ENCODE peak calls at places on chromosome 5, in seven cellular contexts. H is SK-N-SH, B is GM12878, Q is K562, D is transverse colon, C is stomach, X is upper lobe of left lung. W is an unnamed sample.

GRCh38 chr5:172450453-172450852 is 3.9 kb downstream of the SH3PXD2B start:
- DNase-seq in H (no peak), B (no peak), Q (no peak), D (no peak), C (no peak), X (peak; percentile 10), W (no peak)

GRCh38 chr5:79301046-79301712 is 65.2 kb downstream of the JMY start:
- DNase-seq in H (no peak), B (no peak), Q (no peak), D (no peak), C (no peak), X (no peak), W (no peak)

GRCh38 chr5:180080670-180081280 is 9.2 kb upstream of the RNF130 start:
- DNase-seq in H (no peak), B (no peak), Q (no peak), D (no peak), C (no peak), X (no peak), W (no peak)

GRCh38 chr5:135432113-135432512 is 15.0 kb downstream of the DCANP1 start:
- DNase-seq in H (no peak), B (no peak), Q (no peak), D (no peak), C (no peak), X (no peak), W (no peak)

GRCh38 chr5:180172447-180173197 is 36.4 kb downstream of the RASGEF1C start:
- DNase-seq in H (peak; percentile 82), B (no peak), Q (no peak), D (no peak), C (no peak), X (no peak), W (no peak)

GRCh38 chr5:91176288-91177016 is 206.7 kb downstream of the ARRDC3 start:
- DNase-seq in H (no peak), B (no peak), Q (no peak), D (no peak), C (no peak), X (no peak), W (no peak)

GRCh38 chr5:169914766-169915165 is 65.5 kb downstream of the INSYN2B start:
- DNase-seq in H (no peak), B (no peak), Q (no peak), D (no peak), C (no peak), X (no peak), W (no peak)

GRCh38 chr5:115418788-115419187 is 122.3 kb upstream of the CCDC112 start:
- DNase-seq in H (no peak), B (no peak), Q (no peak), D (peak; percentile 39), C (no peak), X (peak; percentile 29), W (peak; percentile 64)

GRCh38 chr5:38168029-38168428 is 90.3 kb upstream of the EGFLAM start:
- DNase-seq in H (no peak), B (no peak), Q (no peak), D (no peak), C (no peak), X (no peak), W (no peak)

GRCh38 chr5:130279386-130279785 is 375.1 kb downstream of the CHSY3 start:
- DNase-seq in H (no peak), B (no peak), Q (no peak), D (no peak), C (no peak), X (no peak), W (no peak)

GRCh38 chr5:19179561-19179960 is 808.4 kb downstream of the CDH18 start:
- DNase-seq in H (no peak), B (no peak), Q (no peak), D (no peak), C (no peak), X (no peak), W (no peak)

GRCh38 chr5:177984565-177985166 is 11.4 kb downstream of the PROP1 start:
- DNase-seq in H (no peak), B (no peak), Q (no peak), D (no peak), C (no peak), X (no peak), W (peak; percentile 81)

GRCh38 chr5:32458799-32459400 is 14.4 kb upstream of the ZFR start:
- DNase-seq in H (no peak), B (no peak), Q (no peak), D (no peak), C (no peak), X (no peak), W (no peak)

GRCh38 chr5:140043508-140043872 is 391 bp upstream of the NRG2 start:
- DNase-seq in H (peak; percentile 82), B (no peak), Q (peak; percentile 20), D (no peak), C (no peak), X (no peak), W (no peak)

GRCh38 chr5:3684118-3684517 is 88.5 kb downstream of the IRX1 start:
- DNase-seq in H (no peak), B (no peak), Q (no peak), D (no peak), C (no peak), X (no peak), W (no peak)

GRCh38 chr5:3684771-3685354 is 89.2 kb downstream of the IRX1 start:
- DNase-seq in H (no peak), B (no peak), Q (no peak), D (no peak), C (no peak), X (no peak), W (no peak)
- H3K27me3 ChIP-seq in H (no peaks in the 10 kb centered on the region), B (no peaks in the 10 kb centered on the region), Q (peaks cover 4% of the 10 kb centered on the region), D (no peaks in the 10 kb centered on the region), C (no peaks in the 10 kb centered on the region), X (no peaks in the 10 kb centered on the region), W (no peaks in the 10 kb centered on the region)

GRCh38 chr5:42801516-42802166 is 10.1 kb downstream of the SELENOP start:
- DNase-seq in H (no peak), B (no peak), Q (no peak), D (no peak), C (no peak), X (no peak), W (no peak)

GRCh38 chr5:42806701-42807262 is 4.9 kb downstream of the SELENOP start:
- DNase-seq in H (no peak), B (no peak), Q (no peak), D (no peak), C (no peak), X (no peak), W (no peak)

GRCh38 chr5:42807722-42808447 is 3.8 kb downstream of the SELENOP start:
- DNase-seq in H (no peak), B (no peak), Q (no peak), D (no peak), C (no peak), X (peak; percentile 33), W (no peak)

GRCh38 chr5:42806004-42806700 is 5.5 kb downstream of the SELENOP start:
- DNase-seq in H (no peak), B (no peak), Q (no peak), D (no peak), C (no peak), X (no peak), W (no peak)

GRCh38 chr5:42804717-42805339 is 6.9 kb downstream of the SELENOP start:
- DNase-seq in H (no peak), B (no peak), Q (no peak), D (no peak), C (no peak), X (no peak), W (no peak)
- TF ChIP-seq EP300 in H (no peak), B (no peak), Q (no peak), D (no peak), C (no peak), X (no peak), W (no peak)

GRCh38 chr5:176823076-176823481 is 12.7 kb downstream of the UNC5A start:
- DNase-seq in H (peak; percentile 68), B (no peak), Q (no peak), D (no peak), C (no peak), X (no peak), W (no peak)

GRCh38 chr5:176820937-176821336 is 10.6 kb downstream of the UNC5A start:
- DNase-seq in H (no peak), B (no peak), Q (no peak), D (no peak), C (no peak), X (no peak), W (no peak)

GRCh38 chr5:176822426-176823075 is 12.2 kb downstream of the UNC5A start:
- DNase-seq in H (peak; percentile 73), B (no peak), Q (no peak), D (no peak), C (no peak), X (no peak), W (no peak)

GRCh38 chr5:176821441-176821840 is 11.1 kb downstream of the UNC5A start:
- DNase-seq in H (no peak), B (no peak), Q (no peak), D (no peak), C (no peak), X (no peak), W (no peak)

DNA sequence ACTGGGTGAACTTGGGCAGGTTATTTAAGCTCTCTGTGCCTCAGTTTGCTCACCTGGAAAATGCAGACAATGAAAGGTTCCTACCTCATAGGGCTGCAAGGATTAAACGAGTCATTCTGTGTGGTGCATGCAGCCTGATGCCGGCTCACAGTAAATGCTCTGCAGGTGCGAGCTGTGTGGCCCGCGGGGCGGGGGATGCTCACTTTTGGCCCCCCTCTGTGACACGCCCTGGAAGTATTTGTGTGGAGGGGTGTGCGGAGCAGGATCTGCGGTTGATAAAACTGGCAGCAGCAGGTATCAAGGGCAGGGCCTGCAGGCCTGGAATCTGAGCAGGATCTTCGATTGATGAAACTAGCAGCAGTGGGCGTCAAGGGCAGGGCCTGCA is 11.7 kb downstream of the UNC5A start:
- DNase-seq in H (no peak), B (no peak), Q (no peak), D (no peak), C (no peak), X (no peak), W (no peak)
- H3K27me3 ChIP-seq in H (no peaks in the 10 kb centered on the region), B (peaks cover 7% of the 10 kb centered on the region), Q (peaks cover 80% of the 10 kb centered on the region), D (peaks cover 46% of the 10 kb centered on the region), C (peaks cover 76% of the 10 kb centered on the region), X (peaks cover 6% of the 10 kb centered on the region), W (peaks cover 24% of the 10 kb centered on the region)

GRCh38 chr5:149708981-149709594 is 21.0 kb upstream of the PPARGC1B start:
- DNase-seq in H (no peak), B (no peak), Q (peak; percentile 63), D (no peak), C (no peak), X (no peak), W (no peak)

GRCh38 chr5:149702607-149702952 is 27.5 kb upstream of the PPARGC1B start:
- DNase-seq in H (no peak), B (no peak), Q (no peak), D (no peak), C (no peak), X (no peak), W (no peak)

GRCh38 chr5:149707097-149707496 is 23.0 kb upstream of the PPARGC1B start:
- DNase-seq in H (no peak), B (no peak), Q (no peak), D (no peak), C (no peak), X (no peak), W (no peak)

GRCh38 chr5:149702953-149703646 is 27.0 kb upstream of the PPARGC1B start:
- DNase-seq in H (no peak), B (no peak), Q (peak; percentile 69), D (no peak), C (no peak), X (no peak), W (no peak)

DNA sequence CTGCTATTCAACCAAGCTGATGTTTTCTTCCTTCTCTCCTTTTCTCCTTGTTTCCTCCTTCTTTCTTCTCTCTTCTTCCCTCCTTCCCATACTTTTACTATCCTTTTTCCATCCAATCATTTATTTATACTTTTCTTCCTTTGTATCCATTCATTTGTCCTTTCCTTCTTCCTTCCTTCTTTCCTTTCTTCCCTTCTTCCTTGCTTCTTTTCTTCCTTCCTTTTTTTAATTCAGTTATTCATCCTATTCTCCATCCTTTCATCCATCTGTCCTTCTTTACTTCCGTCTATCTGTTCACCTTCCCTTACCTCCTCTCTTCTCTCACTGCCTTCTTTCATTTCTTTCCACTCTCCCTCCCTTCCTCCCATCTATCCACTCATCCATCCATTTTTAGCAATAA is 24.0 kb upstream of the PPARGC1B start:
- DNase-seq in H (no peak), B (no peak), Q (no peak), D (no peak), C (no peak), X (no peak), W (no peak)
- TF ChIP-seq EP300 in H (no peak), B (no peak), Q (no peak), D (no peak), C (no peak), X (no peak), W (no peak)